ENCODE peak calls at places on chromosomes 12 and 14, in four cellular contexts. U is left cardiac atrium; S is stimulated activated CD4-positive, alpha-beta T cell treated with anti-CD3 and anti-CD28 coated beads, Interleukin-2, amount 100 ng/mL, for 48 hours; Y is activated effector memory CD4-positive, alpha-beta T cell treated with Interleukin-2 at 50 U/mL for 16 hours. W is an unnamed sample.
A peak's percentile ranks its signal among the peaks of the same experiment; 100 is the strongest.

GRCh38 chr12:57620936-57621496 is 9.8 kb downstream of the ARHGEF25 start:
- DNase-seq in U (peak; percentile 42), S (no peak), Y (no peak), W (no peak)

GRCh38 chr12:84919271-84919670 is 6.7 kb upstream of the SLC6A15 start:
- DNase-seq in U (no peak), S (no peak), Y (no peak), W (no peak)

GRCh38 chr14:29741909-29742401 is 185.7 kb downstream of the PRKD1 start:
- DNase-seq in U (no peak), S (no peak), Y (no peak), W (no peak)

GRCh38 chr12:112674539-112674938 is 117.0 kb upstream of the RPH3A start:
- DNase-seq in U (no peak), S (no peak), Y (no peak), W (no peak)

GRCh38 chr12:5442251-5443006 is 10.5 kb downstream of the NTF3 start:
- DNase-seq in U (no peak), S (no peak), Y (no peak), W (no peak)

GRCh38 chr14:39350866-39351265 is 81.4 kb downstream of the FBXO33 start:
- DNase-seq in U (no peak), S (no peak), Y (no peak), W (no peak)

GRCh38 chr14:86357866-86358265 is 827.9 kb downstream of the FLRT2 start:
- DNase-seq in U (no peak), S (no peak), Y (no peak), W (no peak)

GRCh38 chr12:108129017-108129812 is at the start of gene WSCD2:
- DNase-seq in U (peak; percentile 32), S (no peak), Y (no peak), W (no peak)

GRCh38 chr12:51318846-51319570 is 5.0 kb downstream of the BIN2 start:
- DNase-seq in U (no peak), S (no peak), Y (peak; percentile 46), W (peak; percentile 36)

GRCh38 chr12:132170094-132170636 is 25.9 kb downstream of the NOC4L start:
- DNase-seq in U (peak; percentile 16), S (no peak), Y (no peak), W (no peak)

GRCh38 chr12:67193705-67194104 is 75.5 kb upstream of the CAND1 start:
- DNase-seq in U (peak; percentile 15), S (peak; percentile 11), Y (no peak), W (no peak)

GRCh38 chr12:26642361-26642760 is 190.6 kb downstream of the ITPR2 start:
- DNase-seq in U (no peak), S (no peak), Y (no peak), W (no peak)

W was measured in T-cell.